ENCODE peak calls at places on chromosomes 13 and 19, in four cellular contexts. X, E, S and F are unnamed samples. For H3K79me1, the result is how much of the 10 kb centered on the place peaks cover.

GRCh38 chr13:27406178-27406939 is 18.1 kb upstream of the GTF3A start:
- DNase-seq in X (no peak), E (no peak), S (peak), F (peak)

GRCh38 chr19:40662925-40663711 is 27.3 kb downstream of the NUMBL start:
- DNase-seq in X (peak), E (peak), S (peak), F (peak)

GRCh38 chr13:72341904-72342303 is 385.5 kb downstream of the MZT1 start:
- DNase-seq in X (no peak), E (no peak), S (peak), F (no peak)

GRCh38 chr19:14943601-14944000 is 2.3 kb downstream of the OR7C2 start:
- DNase-seq in X (no peak), E (no peak), S (no peak), F (no peak)

GRCh38 chr13:59906413-59907027 is 257.2 kb downstream of the DIAPH3 start:
- DNase-seq in X (no peak), E (no peak), S (peak), F (peak)

GRCh38 chr19:49447485-49448431 is 3.9 kb downstream of the PIH1D1 start:
- DNase-seq in X (peak), E (peak), S (peak), F (peak)

GRCh38 chr13:31476266-31476665 is 263.1 kb upstream of the RXFP2 start:
- DNase-seq in X (no peak), E (no peak), S (peak), F (peak)

GRCh38 chr13:49935171-49936084 is 712 bp downstream of the SPRYD7 start:
- DNase-seq in X (peak), E (no peak), S (peak), F (peak)

GRCh38 chr13:44884076-44884729 is 105.1 kb downstream of the NUFIP1 start:
- DNase-seq in X (no peak), E (no peak), S (no peak), F (peak)

GRCh38 chr19:58562126-58563033 is 4.0 kb upstream of the UBE2M start:
- DNase-seq in X (peak), E (no peak), S (no peak), F (peak)

GRCh38 chr19:18741124-18741493 is 50.0 kb downstream of the COMP start:
- DNase-seq in X (no peak), E (no peak), S (no peak), F (no peak)

GRCh38 chr13:53098455-53098854 is 69.8 kb downstream of the OLFM4 start:
- DNase-seq in X (no peak), E (no peak), S (peak), F (no peak)

GRCh38 chr19:17113127-17113785 is 37.7 kb downstream of the MYO9B start:
- DNase-seq in X (no peak), E (no peak), S (no peak), F (no peak)

GRCh38 chr19:17114414-17114831 is 38.8 kb downstream of the MYO9B start:
- DNase-seq in X (peak), E (no peak), S (peak), F (peak)

GRCh38 chr19:17118957-17119356 is 43.4 kb downstream of the MYO9B start:
- DNase-seq in X (no peak), E (no peak), S (no peak), F (no peak)

GRCh38 chr19:17121736-17122293 is 46.2 kb downstream of the MYO9B start:
- DNase-seq in X (no peak), E (no peak), S (no peak), F (peak)

DNA sequence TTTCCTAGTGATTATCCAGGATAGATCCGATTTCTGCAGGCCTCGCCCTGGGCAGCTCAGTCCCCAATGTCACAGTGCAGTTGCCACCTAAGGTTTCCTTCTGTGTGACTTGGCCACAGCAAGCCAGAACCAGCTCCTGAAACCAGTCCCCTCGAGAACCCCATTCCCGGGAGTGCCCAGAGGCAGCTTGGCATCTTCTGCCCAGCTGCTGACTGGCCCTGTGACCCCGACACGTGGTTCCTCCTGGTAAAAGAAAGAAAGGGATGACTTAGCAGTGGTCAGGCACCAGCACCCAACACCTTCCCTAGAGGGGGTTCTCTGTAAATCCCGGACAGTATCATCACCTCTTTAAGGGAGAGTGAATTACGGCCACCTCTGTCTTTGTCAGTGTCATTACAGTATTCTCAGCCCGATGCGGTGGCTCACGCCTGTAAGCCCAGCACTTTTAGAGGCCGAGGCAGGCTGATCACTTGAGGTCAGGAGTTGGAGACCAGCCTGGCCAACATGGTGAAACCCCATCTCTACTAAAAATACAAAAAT is 41.7 kb downstream of the MYO9B start:
- DNase-seq in X (no peak), E (no peak), S (no peak), F (no peak)
- H3K79me1 ChIP-seq in X (under half), E (under half), S (under half), F (half or more)

GRCh38 chr19:46023311-46023779 is 492 bp upstream of the PGLYRP1 start:
- DNase-seq in X (no peak), E (no peak), S (no peak), F (no peak)

GRCh38 chr19:46022061-46022430 is 807 bp downstream of the PGLYRP1 start:
- DNase-seq in X (no peak), E (no peak), S (no peak), F (no peak)

GRCh38 chr19:46020819-46021125 is 2.1 kb downstream of the PGLYRP1 start:
- DNase-seq in X (no peak), E (no peak), S (no peak), F (no peak)

GRCh38 chr19:46021531-46022041 is 1.3 kb downstream of the PGLYRP1 start:
- DNase-seq in X (peak), E (no peak), S (peak), F (no peak)

GRCh38 chr19:46022431-46023310 is at the start of gene PGLYRP1:
- DNase-seq in X (peak), E (no peak), S (no peak), F (no peak)
- H3K56ac ChIP-seq in X (no peak), E (no peak), S (no peak), F (no peak)

DNA sequence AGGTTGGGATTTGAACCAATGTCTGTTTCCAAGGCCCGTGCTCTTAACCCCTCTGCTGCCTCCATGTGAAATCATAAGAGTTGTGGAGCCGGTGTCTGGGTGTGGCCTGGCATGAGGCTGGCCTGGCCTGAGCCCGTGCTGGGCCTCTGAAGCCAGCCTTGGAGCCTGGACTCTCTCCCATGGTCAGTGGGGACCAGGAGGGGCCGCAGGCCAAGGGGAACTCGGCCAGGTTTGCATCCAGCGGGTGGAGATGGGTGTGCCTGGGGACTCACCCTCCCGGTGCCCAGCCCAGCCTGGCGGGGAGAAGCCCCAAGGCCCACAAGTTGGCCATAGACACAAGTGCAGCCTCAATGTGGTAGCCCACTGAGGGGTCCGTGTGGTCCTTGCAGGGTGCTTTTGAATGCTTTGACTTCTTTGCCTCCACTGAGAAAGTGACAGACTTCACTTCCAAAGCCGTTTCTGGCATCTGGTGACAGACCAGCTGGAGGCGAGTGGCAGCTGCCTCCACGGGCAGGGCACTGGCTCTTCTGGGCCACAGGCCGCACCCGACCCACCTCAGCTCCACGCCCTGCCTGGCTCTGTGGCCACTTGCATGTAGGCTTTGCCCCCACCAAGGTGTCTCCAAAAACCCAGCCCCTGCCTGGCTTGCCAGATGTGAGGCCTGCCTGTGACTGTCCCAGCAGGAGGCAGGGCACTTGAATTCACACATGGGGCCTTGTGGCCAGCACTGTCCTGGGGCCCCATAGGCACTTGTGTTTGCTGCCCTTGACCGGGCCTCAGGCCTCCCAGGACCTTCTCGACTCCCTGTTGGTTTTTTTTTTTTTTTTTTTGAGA is 26.1 kb upstream of the NCCRP1 start:
- DNase-seq in X (no peak), E (no peak), S (no peak), F (no peak)
- H3K79me1 ChIP-seq in X (under half), E (under half), S (under half), F (under half)

GRCh38 chr13:73876323-73876722 is 257.9 kb downstream of the KLF12 start:
- DNase-seq in X (no peak), E (no peak), S (peak), F (no peak)

GRCh38 chr13:73870036-73870741 is 264.0 kb downstream of the KLF12 start:
- DNase-seq in X (no peak), E (no peak), S (no peak), F (peak)

GRCh38 chr13:73874460-73874859 is 259.7 kb downstream of the KLF12 start:
- DNase-seq in X (no peak), E (no peak), S (no peak), F (no peak)

GRCh38 chr13:73870970-73871935 is 263.0 kb downstream of the KLF12 start:
- DNase-seq in X (peak), E (no peak), S (peak), F (peak)

DNA sequence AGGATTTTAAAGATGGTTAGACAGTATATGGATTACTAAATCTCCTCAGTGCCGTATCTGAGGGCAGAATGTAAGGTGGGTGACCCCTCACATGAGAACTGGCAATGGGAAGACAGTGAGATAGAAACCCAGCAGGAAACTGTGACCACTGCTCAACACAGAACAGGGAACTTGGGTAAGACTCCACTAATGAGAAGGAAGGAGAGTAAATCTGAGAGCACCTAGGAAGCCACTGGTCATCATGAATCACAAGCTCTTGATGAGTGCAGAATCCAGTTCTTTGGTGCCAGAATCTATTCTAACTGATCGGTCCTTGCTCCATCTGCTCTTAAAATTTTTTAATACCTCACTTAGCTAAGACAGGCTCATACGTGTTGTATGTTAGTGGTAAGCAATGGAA is 261.8 kb downstream of the KLF12 start:
- DNase-seq in X (no peak), E (no peak), S (no peak), F (peak)
- H3K56ac ChIP-seq in X (no peak), E (no peak), S (no peak), F (no peak)

DNA sequence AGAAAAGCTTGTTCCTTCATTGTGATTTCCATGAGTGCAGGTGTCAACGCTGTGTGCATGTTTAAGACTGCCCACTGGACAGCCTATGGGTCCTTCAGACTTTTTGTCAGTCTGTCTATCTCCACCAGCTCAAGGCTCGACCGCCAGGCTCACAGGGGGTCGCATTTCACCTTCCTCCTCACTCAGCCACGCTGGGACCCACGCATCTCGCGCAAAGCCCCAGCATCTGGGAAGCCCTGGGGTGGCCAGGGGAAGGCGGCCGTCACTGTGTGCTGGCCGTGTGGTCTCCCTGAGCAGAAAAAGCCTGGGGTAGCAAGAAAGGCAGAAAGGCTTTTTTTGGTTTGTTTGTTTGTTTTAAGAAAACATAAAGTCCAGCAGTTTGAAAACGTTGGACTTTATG is 48.5 kb downstream of the KLF2 start:
- DNase-seq in X (no peak), E (no peak), S (no peak), F (no peak)
- H3K79me1 ChIP-seq in X (under half), E (under half), S (under half), F (under half)

DNA sequence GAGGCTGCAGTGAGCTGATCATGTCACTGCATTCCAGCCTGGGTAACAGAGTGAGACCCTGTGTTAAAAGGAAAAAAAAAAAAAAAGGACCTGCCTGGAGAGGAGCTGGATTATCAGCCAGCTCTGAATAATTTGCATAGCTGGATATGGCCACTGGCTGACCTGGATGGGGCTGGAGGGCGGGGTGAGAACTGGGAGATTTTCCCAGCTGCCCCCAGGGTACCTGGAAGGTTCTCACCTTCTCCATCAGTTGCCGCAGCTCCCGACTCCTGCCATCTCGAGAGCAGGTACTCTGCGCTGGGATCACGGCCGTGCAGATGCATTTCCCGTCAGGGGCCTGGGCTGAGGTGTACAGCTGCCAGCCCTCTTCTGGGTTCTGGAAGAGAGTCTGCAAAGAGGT is 25.3 kb downstream of the PIN1 start:
- DNase-seq in X (no peak), E (no peak), S (no peak), F (no peak)
- H3K56ac ChIP-seq in X (no peak), E (no peak), S (no peak), F (no peak)

DNA sequence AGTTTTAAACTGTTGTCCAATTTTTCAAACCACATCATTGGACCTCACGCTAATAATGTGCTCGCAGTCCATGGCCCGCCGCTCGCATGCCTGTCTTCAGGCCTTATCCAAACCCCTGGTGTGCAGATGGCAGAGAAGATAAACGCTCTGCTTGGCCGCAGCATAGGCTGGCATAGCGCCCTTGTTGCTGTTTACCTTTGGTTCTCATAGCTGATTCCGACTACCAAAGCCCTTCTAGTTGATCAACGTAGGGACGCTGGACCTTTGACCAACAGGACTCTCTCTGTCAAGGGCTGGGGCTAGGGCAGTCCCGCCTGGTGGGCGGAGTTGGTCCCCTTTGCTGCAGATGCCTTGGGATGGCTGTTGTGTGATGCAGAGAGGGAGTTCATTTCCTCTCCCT is 23.4 kb upstream of the QTRT1 start:
- DNase-seq in X (no peak), E (no peak), S (no peak), F (no peak)
- H3K79me1 ChIP-seq in X (under half), E (under half), S (under half), F (under half)